ENCODE peak calls at places on chromosomes 11 and 22, in six cellular contexts. D is stomach, L is sigmoid colon, E is tibial nerve, S is transverse colon, C is A549. U is an unnamed sample.
A peak's percentile ranks its signal among the peaks of the same experiment; 100 is the strongest.

GRCh38 chr11:118621071-118621815 is 13.8 kb downstream of the PHLDB1 start:
- DNase-seq in C (no peak), D (peak; percentile 85), E (peak; percentile 85), L (peak; percentile 96), S (peak; percentile 82), U (peak; percentile 92)

GRCh38 chr22:46500201-46500600 is 37.2 kb downstream of the CELSR1 start:
- DNase-seq in L (no peak), C (no peak), D (no peak), E (no peak), S (no peak), U (no peak)

GRCh38 chr11:2754008-2754407 is 54.2 kb upstream of the KCNQ1OT1 start:
- DNase-seq in C (no peak), L (peak; percentile 43), D (no peak), E (no peak), S (no peak), U (no peak)

GRCh38 chr22:46537946-46538815 is 761 bp upstream of the CELSR1 start:
- DNase-seq in D (no peak), E (no peak), C (peak; percentile 46), L (no peak), S (no peak), U (no peak)

GRCh38 chr11:128548655-128549255 is 38.6 kb downstream of the ETS1 start:
- DNase-seq in C (no peak), E (peak; percentile 30), S (peak; percentile 62), L (peak; percentile 90), D (peak; percentile 49), U (peak; percentile 72)

GRCh38 chr11:16945671-16946469 is 68.3 kb downstream of the PLEKHA7 start:
- DNase-seq in L (no peak), D (peak; percentile 73), C (peak; percentile 74), E (peak; percentile 21), S (peak; percentile 76), U (peak; percentile 70)

GRCh38 chr22:30857791-30858190 is 110.8 kb downstream of the MORC2 start:
- DNase-seq in L (no peak), D (peak; percentile 17), S (no peak), C (no peak), E (no peak), U (no peak)

GRCh38 chr11:76621466-76621865 is 49.1 kb downstream of the LRRC32 start:
- DNase-seq in S (no peak), D (no peak), L (peak; percentile 62), E (no peak), C (no peak), U (no peak)

GRCh38 chr11:69378303-69379141 is 84.6 kb downstream of the MYEOV start:
- DNase-seq in L (peak; percentile 53), E (no peak), C (no peak), S (peak; percentile 8), D (no peak), U (peak; percentile 3)

GRCh38 chr11:17389205-17389956 is 922 bp upstream of the KCNJ11 start:
- DNase-seq in E (peak; percentile 30), D (peak; percentile 90), S (peak; percentile 79), C (peak; percentile 76), L (peak; percentile 80), U (peak; percentile 75)

GRCh38 chr11:44275961-44276550 is 33.9 kb downstream of the ALX4 start:
- DNase-seq in L (peak; percentile 60), D (no peak), S (no peak), C (no peak), E (no peak), U (no peak)

GRCh38 chr11:115699733-115700132 is 195.5 kb upstream of the CADM1 start:
- DNase-seq in L (peak; percentile 82), C (no peak), S (no peak), E (peak; percentile 49), D (no peak), U (no peak)

GRCh38 chr22:23313791-23314567 is 133.7 kb downstream of the BCR start:
- DNase-seq in C (no peak), S (no peak), D (no peak), E (no peak), L (no peak), U (no peak)

GRCh38 chr22:28702891-28703290 is 23.3 kb upstream of the TTC28 start:
- DNase-seq in L (no peak), D (no peak), C (no peak), E (no peak), S (no peak), U (no peak)

GRCh38 chr11:7890417-7891179 is 40.5 kb downstream of the OR10A6 start:
- DNase-seq in S (no peak), D (no peak), L (no peak), C (no peak), E (no peak), U (no peak)

GRCh38 chr22:38982008-38982927 is at the start of gene APOBEC3B:
- DNase-seq in D (peak; percentile 87), C (peak; percentile 85), S (peak; percentile 92), L (peak; percentile 94), E (peak; percentile 88), U (peak; percentile 74)

GRCh38 chr11:102494216-102494615 is 36.3 kb downstream of the MMP7 start:
- DNase-seq in D (peak; percentile 43), S (peak; percentile 46), C (peak; percentile 15), L (no peak), E (no peak), U (no peak)

GRCh38 chr11:6389921-6390717 is at the start of gene SMPD1:
- DNase-seq in L (peak; percentile 96), C (peak; percentile 82), E (peak; percentile 83), S (peak; percentile 96), D (peak; percentile 94), U (peak; percentile 89)

GRCh38 chr11:47104337-47104950 is 72.2 kb downstream of the ARFGAP2 start:
- DNase-seq in E (no peak), C (no peak), S (no peak), D (no peak), L (no peak), U (no peak)

GRCh38 chr22:22161924-22162851 is 82.4 kb upstream of the VPREB1 start:
- DNase-seq in D (no peak), S (peak; percentile 65), E (no peak), C (no peak), L (no peak), U (no peak)

GRCh38 chr22:43507235-43507634 is 95.4 kb downstream of the MPPED1 start:
- DNase-seq in L (no peak), C (no peak), D (no peak), S (no peak), E (no peak), U (no peak)

GRCh38 chr11:26992031-26992541 is 1.8 kb upstream of the FIBIN start:
- DNase-seq in C (no peak), E (peak; percentile 36), L (no peak), S (no peak), D (no peak), U (no peak)

GRCh38 chr11:43920598-43921419 is 21.6 kb upstream of the C11orf96 start:
- DNase-seq in D (peak; percentile 46), L (peak; percentile 91), C (peak; percentile 95), S (peak; percentile 46), E (peak; percentile 94), U (peak; percentile 90)

GRCh38 chr11:117045196-117045595 is 53.0 kb downstream of the SIK3 start:
- DNase-seq in L (no peak), E (no peak), S (peak; percentile 55), D (no peak), C (no peak), U (no peak)

GRCh38 chr11:99822846-99823565 is 802.3 kb downstream of the CNTN5 start:
- DNase-seq in L (no peak), C (no peak), D (no peak), E (no peak), S (no peak), U (no peak)

GRCh38 chr11:38013157-38013556 is 1415.1 kb upstream of the RAG2 start:
- DNase-seq in E (no peak), S (no peak), C (no peak), L (no peak), D (no peak), U (no peak)

GRCh38 chr11:76523147-76523546 is 78.3 kb downstream of the EMSY start:
- DNase-seq in D (no peak), E (no peak), L (no peak), S (no peak), C (no peak), U (no peak)

GRCh38 chr22:40190501-40190900 is 12.8 kb downstream of the TNRC6B start:
- DNase-seq in S (no peak), L (no peak), E (no peak), C (no peak), D (peak; percentile 62), U (no peak)
- H3K4me1 ChIP-seq in S (peaks cover 20% of the 10 kb centered on the region), L (peaks cover 83% of the 10 kb centered on the region), E (peaks cover 27% of the 10 kb centered on the region), C (no peaks in the 10 kb centered on the region), D (peaks cover 77% of the 10 kb centered on the region), U (peaks cover 23% of the 10 kb centered on the region)

DNA sequence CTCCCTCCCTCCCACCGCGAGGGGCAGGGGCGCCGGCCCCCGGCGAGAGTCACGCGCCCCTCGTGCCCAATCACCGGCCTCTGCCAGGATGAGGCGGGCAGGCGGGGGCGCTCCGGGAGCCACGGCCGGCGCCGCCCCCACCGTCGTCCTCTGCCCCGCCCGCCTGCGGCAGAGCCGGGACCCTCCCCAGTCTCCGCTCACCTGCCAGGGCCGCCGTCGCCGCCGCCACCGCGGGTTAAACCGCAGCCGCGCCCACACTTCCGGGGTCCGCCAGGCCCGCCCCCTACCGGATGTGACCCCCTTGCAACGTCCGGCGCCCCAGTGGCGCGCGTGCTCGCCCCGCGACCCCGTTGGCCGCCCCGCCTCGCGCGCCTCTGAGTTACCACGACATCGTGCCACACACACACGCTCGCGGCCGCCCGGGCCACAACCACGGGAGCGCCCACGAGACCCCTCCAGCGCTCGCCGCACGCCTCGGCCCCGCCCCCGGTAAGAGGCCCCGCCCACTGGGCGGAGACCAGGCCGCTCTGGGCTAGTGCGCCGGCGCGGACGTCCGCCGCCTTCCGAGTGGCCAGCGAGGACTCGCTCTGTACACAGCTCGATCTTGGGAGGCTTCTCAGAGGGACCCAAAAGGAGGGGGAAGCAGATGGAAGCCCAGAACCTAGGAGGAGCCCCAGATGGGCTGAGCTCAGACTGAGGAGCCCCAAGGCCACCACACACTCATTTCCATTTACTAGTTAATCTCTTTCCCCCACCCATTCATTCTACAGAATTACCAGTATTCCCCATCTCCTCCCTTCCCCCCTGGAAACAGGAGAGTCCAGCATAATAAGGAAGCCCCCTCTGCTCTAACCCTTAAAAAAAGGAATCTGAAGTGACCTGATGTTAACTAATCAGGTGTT is at the start of gene VPS37C:
- DNase-seq in C (peak; percentile 97), E (peak; percentile 81), L (peak; percentile 92), S (peak; percentile 92), D (peak; percentile 92), U (peak; percentile 94)
- TF ChIP-seq EP300 in C (no peak), E (no peak), L (no peak), S (no peak), D (no peak), U (no peak)

GRCh38 chr11:134849833-134850232 is 437.8 kb upstream of the B3GAT1 start:
- DNase-seq in L (no peak), C (no peak), S (no peak), E (no peak), D (no peak), U (no peak)
- TF ChIP-seq CTCF in L (no peak), C (no peak), S (no peak), E (no peak), D (no peak), U (no peak)

GRCh38 chr11:34449013-34449412 is 10.3 kb downstream of the CAT start:
- DNase-seq in D (no peak), L (no peak), C (no peak), E (no peak), S (no peak), U (no peak)

GRCh38 chr11:34443136-34443535 is 4.4 kb downstream of the CAT start:
- DNase-seq in C (no peak), L (no peak), S (no peak), E (no peak), D (no peak), U (no peak)

GRCh38 chr11:34448223-34448994 is 9.7 kb downstream of the CAT start:
- DNase-seq in L (no peak), D (no peak), C (no peak), S (no peak), E (no peak), U (no peak)

GRCh38 chr11:34447044-34447443 is 8.3 kb downstream of the CAT start:
- DNase-seq in E (no peak), L (no peak), C (no peak), S (no peak), D (no peak), U (no peak)

GRCh38 chr11:34446389-34446788 is 7.7 kb downstream of the CAT start:
- DNase-seq in D (no peak), S (no peak), E (no peak), C (no peak), L (no peak), U (no peak)
- H3K4me1 ChIP-seq in D (peaks cover 11% of the 10 kb centered on the region), S (no peaks in the 10 kb centered on the region), E (peaks cover 2% of the 10 kb centered on the region), C (no peaks in the 10 kb centered on the region), L (peaks cover 24% of the 10 kb centered on the region), U (peaks cover 7% of the 10 kb centered on the region)